ENCODE peak calls at places on chromosomes 4 and X, in ten cellular contexts. One of them, this sample, is unnamed.

GRCh38 chrX:112638691-112639090 is 41.0 kb downstream of the LHFPL1 start:
- DNase-seq in uterus: no peak
- DNase-seq in brain microvascular endothelial cell: no peak
- DNase-seq in HCT116: no peak
- DNase-seq in GM23338: no peak
- DNase-seq in IMR-90: no peak
- DNase-seq in AG04450: no peak
- DNase-seq in A549: no peak
- DNase-seq in MM.1S: no peak
- DNase-seq in ascending aorta: no peak
- DNase-seq in this sample: no peak

GRCh38 chrX:99353412-99353811 is 1056.7 kb downstream of the PCDH19 start:
- DNase-seq in uterus: no peak
- DNase-seq in brain microvascular endothelial cell: no peak
- DNase-seq in HCT116: no peak
- DNase-seq in GM23338: no peak
- DNase-seq in IMR-90: no peak
- DNase-seq in AG04450: no peak
- DNase-seq in A549: no peak
- DNase-seq in MM.1S: no peak
- DNase-seq in ascending aorta: no peak
- DNase-seq in this sample: no peak

GRCh38 chr4:78528327-78528726 is 23.2 kb upstream of the ANXA3 start:
- DNase-seq in uterus: no peak
- DNase-seq in brain microvascular endothelial cell: peak; percentile 40
- DNase-seq in HCT116: no peak
- DNase-seq in GM23338: no peak
- DNase-seq in IMR-90: peak; percentile 73
- DNase-seq in AG04450: no peak
- DNase-seq in A549: no peak
- DNase-seq in MM.1S: no peak
- DNase-seq in ascending aorta: no peak
- DNase-seq in this sample: no peak

GRCh38 chr4:85127653-85128052 is 161.2 kb upstream of the WDFY3 start:
- DNase-seq in uterus: no peak
- DNase-seq in brain microvascular endothelial cell: no peak
- DNase-seq in HCT116: peak; percentile 47
- DNase-seq in GM23338: peak; percentile 81
- DNase-seq in IMR-90: no peak
- DNase-seq in AG04450: no peak
- DNase-seq in A549: peak; percentile 52
- DNase-seq in MM.1S: peak; percentile 33
- DNase-seq in ascending aorta: no peak
- DNase-seq in this sample: peak; percentile 5

GRCh38 chr4:96009720-96010119 is 169.8 kb downstream of the PDHA2 start:
- DNase-seq in uterus: no peak
- DNase-seq in brain microvascular endothelial cell: no peak
- DNase-seq in HCT116: no peak
- DNase-seq in GM23338: peak; percentile 4
- DNase-seq in IMR-90: no peak
- DNase-seq in AG04450: no peak
- DNase-seq in A549: no peak
- DNase-seq in MM.1S: no peak
- DNase-seq in ascending aorta: no peak
- DNase-seq in this sample: no peak

GRCh38 chrX:147476008-147476407 is 435.7 kb upstream of the FMR1 start:
- DNase-seq in uterus: no peak
- DNase-seq in brain microvascular endothelial cell: no peak
- DNase-seq in HCT116: no peak
- DNase-seq in GM23338: peak; percentile 47
- DNase-seq in IMR-90: no peak
- DNase-seq in AG04450: no peak
- DNase-seq in A549: peak; percentile 10
- DNase-seq in MM.1S: peak; percentile 22
- DNase-seq in ascending aorta: no peak
- DNase-seq in this sample: no peak

GRCh38 chr4:20284990-20285389 is 33.3 kb downstream of the SLIT2 start:
- DNase-seq in uterus: no peak
- DNase-seq in brain microvascular endothelial cell: peak; percentile 85
- DNase-seq in HCT116: no peak
- DNase-seq in GM23338: no peak
- DNase-seq in IMR-90: peak; percentile 77
- DNase-seq in AG04450: no peak
- DNase-seq in A549: no peak
- DNase-seq in MM.1S: no peak
- DNase-seq in ascending aorta: no peak
- DNase-seq in this sample: peak; percentile 74

GRCh38 chr4:123986268-123986798 is 589.7 kb downstream of the SPRY1 start:
- DNase-seq in uterus: peak; percentile 59
- DNase-seq in brain microvascular endothelial cell: peak; percentile 93
- DNase-seq in HCT116: no peak
- DNase-seq in GM23338: no peak
- DNase-seq in IMR-90: peak; percentile 92
- DNase-seq in AG04450: peak; percentile 50
- DNase-seq in A549: no peak
- DNase-seq in MM.1S: no peak
- DNase-seq in ascending aorta: no peak
- DNase-seq in this sample: peak; percentile 45

GRCh38 chr4:164946810-164947209 is 30.6 kb downstream of the TRIM61 start:
- DNase-seq in uterus: no peak
- DNase-seq in brain microvascular endothelial cell: no peak
- DNase-seq in HCT116: no peak
- DNase-seq in GM23338: no peak
- DNase-seq in IMR-90: no peak
- DNase-seq in AG04450: no peak
- DNase-seq in A549: no peak
- DNase-seq in MM.1S: no peak
- DNase-seq in ascending aorta: no peak
- DNase-seq in this sample: no peak

GRCh38 chr4:164937576-164938270 is 39.7 kb downstream of the TRIM61 start:
- DNase-seq in uterus: no peak
- DNase-seq in brain microvascular endothelial cell: peak; percentile 22
- DNase-seq in HCT116: no peak
- DNase-seq in GM23338: peak; percentile 60
- DNase-seq in IMR-90: peak; percentile 18
- DNase-seq in AG04450: no peak
- DNase-seq in A549: no peak
- DNase-seq in MM.1S: peak; percentile 79
- DNase-seq in ascending aorta: no peak
- DNase-seq in this sample: no peak

GRCh38 chr4:164948943-164949342 is 28.5 kb downstream of the TRIM61 start:
- DNase-seq in uterus: no peak
- DNase-seq in brain microvascular endothelial cell: no peak
- DNase-seq in HCT116: no peak
- DNase-seq in GM23338: no peak
- DNase-seq in IMR-90: no peak
- DNase-seq in AG04450: no peak
- DNase-seq in A549: no peak
- DNase-seq in MM.1S: no peak
- DNase-seq in ascending aorta: no peak
- DNase-seq in this sample: no peak

GRCh38 chr4:164945146-164945545 is 32.3 kb downstream of the TRIM61 start:
- DNase-seq in uterus: no peak
- DNase-seq in brain microvascular endothelial cell: no peak
- DNase-seq in HCT116: no peak
- DNase-seq in GM23338: no peak
- DNase-seq in IMR-90: no peak
- DNase-seq in AG04450: no peak
- DNase-seq in A549: no peak
- DNase-seq in MM.1S: no peak
- DNase-seq in ascending aorta: no peak
- DNase-seq in this sample: no peak

DNA sequence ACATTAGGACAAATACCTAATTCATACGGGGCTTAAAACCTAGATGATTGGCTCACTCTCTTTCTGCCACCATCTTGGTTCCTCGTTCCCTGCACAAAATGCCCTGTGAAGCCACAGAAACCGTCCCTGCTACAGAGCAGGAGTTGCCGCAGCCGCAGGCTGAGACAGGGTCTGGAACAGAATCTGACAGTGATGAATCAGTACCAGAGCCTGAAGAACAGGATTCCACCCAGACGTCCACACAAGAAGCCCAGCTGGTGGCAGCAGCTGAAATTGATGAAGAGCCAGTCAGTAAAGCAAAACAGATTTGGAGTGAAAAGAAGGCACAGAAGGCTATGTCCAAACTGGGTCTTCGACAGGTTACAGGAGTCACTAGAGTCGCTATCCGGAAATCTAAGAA is 34.3 kb downstream of the TRIM61 start:
- DNase-seq in uterus: no peak
- DNase-seq in brain microvascular endothelial cell: no peak
- DNase-seq in HCT116: no peak
- DNase-seq in GM23338: no peak
- DNase-seq in IMR-90: no peak
- DNase-seq in AG04450: no peak
- DNase-seq in A549: no peak
- DNase-seq in MM.1S: peak; percentile 64
- DNase-seq in ascending aorta: no peak
- DNase-seq in this sample: no peak
- H3K27ac ChIP-seq in uterus: no peak overlapping the region
- H3K27ac ChIP-seq in brain microvascular endothelial cell: no peak overlapping the region
- H3K27ac ChIP-seq in HCT116: no peak overlapping the region
- H3K27ac ChIP-seq in GM23338: no peak overlapping the region
- H3K27ac ChIP-seq in IMR-90: no peak overlapping the region
- H3K27ac ChIP-seq in AG04450: no peak overlapping the region
- H3K27ac ChIP-seq in A549: no peak overlapping the region
- H3K27ac ChIP-seq in MM.1S: peak overlapping the region; percentile 80
- H3K27ac ChIP-seq in ascending aorta: no peak overlapping the region
- H3K27ac ChIP-seq in this sample: no peak overlapping the region

GRCh38 chr4:55087930-55088293 is 37.5 kb downstream of the KDR start:
- DNase-seq in uterus: no peak
- DNase-seq in brain microvascular endothelial cell: no peak
- DNase-seq in HCT116: no peak
- DNase-seq in GM23338: no peak
- DNase-seq in IMR-90: no peak
- DNase-seq in AG04450: no peak
- DNase-seq in A549: no peak
- DNase-seq in MM.1S: no peak
- DNase-seq in ascending aorta: no peak
- DNase-seq in this sample: no peak

GRCh38 chr4:55089922-55090321 is 35.5 kb downstream of the KDR start:
- DNase-seq in uterus: no peak
- DNase-seq in brain microvascular endothelial cell: no peak
- DNase-seq in HCT116: no peak
- DNase-seq in GM23338: no peak
- DNase-seq in IMR-90: no peak
- DNase-seq in AG04450: no peak
- DNase-seq in A549: no peak
- DNase-seq in MM.1S: no peak
- DNase-seq in ascending aorta: no peak
- DNase-seq in this sample: no peak

GRCh38 chr4:55086561-55086960 is 38.8 kb downstream of the KDR start:
- DNase-seq in uterus: no peak
- DNase-seq in brain microvascular endothelial cell: no peak
- DNase-seq in HCT116: no peak
- DNase-seq in GM23338: no peak
- DNase-seq in IMR-90: no peak
- DNase-seq in AG04450: no peak
- DNase-seq in A549: no peak
- DNase-seq in MM.1S: no peak
- DNase-seq in ascending aorta: no peak
- DNase-seq in this sample: no peak

GRCh38 chr4:55083771-55084170 is 41.6 kb downstream of the KDR start:
- DNase-seq in uterus: no peak
- DNase-seq in brain microvascular endothelial cell: no peak
- DNase-seq in HCT116: no peak
- DNase-seq in GM23338: no peak
- DNase-seq in IMR-90: no peak
- DNase-seq in AG04450: no peak
- DNase-seq in A549: no peak
- DNase-seq in MM.1S: no peak
- DNase-seq in ascending aorta: no peak
- DNase-seq in this sample: no peak

DNA sequence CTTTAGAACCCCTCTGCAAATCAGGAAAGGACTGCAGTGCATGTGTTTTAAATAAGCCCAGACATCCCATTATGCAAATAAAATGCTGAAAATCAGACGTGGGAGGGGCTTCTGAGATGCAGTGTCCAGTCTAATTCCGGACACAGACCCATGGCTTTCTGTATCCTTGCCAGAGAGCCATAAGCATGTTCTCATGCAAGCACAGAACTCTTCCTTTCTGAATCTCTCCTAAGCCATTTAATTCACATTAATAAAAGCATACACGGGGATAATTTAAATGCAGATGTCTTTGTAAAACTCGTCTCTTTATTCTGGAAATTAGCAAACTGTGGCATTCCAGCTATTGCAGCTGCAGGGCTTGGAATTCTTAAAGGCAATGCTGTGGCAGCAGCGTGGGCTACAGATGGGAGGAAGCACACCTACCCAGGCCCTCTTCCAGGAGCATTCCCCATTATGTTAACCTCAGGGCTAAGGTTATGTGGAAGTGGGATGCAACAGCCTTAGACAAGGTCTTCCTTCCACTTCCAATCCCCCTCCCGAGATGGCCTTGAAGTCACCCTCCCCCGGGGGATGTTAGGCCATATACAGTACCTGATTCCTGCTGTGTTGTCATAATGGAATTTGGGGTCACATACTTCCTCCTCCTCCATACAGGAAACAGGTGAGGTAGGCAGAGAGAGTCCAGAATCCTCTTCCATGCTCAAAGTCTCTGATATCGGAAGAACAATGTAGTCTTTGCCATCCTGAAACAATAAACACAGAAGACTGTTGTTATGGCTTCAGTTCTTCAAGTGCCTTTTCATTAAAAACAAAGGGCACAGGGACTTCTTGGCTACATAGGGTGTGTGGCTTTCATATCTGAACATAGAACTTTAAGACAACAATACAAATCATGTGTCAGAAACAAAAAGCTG is 38.1 kb downstream of the KDR start:
- DNase-seq in uterus: no peak
- DNase-seq in brain microvascular endothelial cell: no peak
- DNase-seq in HCT116: no peak
- DNase-seq in GM23338: peak; percentile 20
- DNase-seq in IMR-90: no peak
- DNase-seq in AG04450: no peak
- DNase-seq in A549: no peak
- DNase-seq in MM.1S: no peak
- DNase-seq in ascending aorta: no peak
- DNase-seq in this sample: no peak
- H3K27ac ChIP-seq in uterus: peak overlapping the region; percentile 35
- H3K27ac ChIP-seq in brain microvascular endothelial cell: no peak overlapping the region
- H3K27ac ChIP-seq in HCT116: no peak overlapping the region
- H3K27ac ChIP-seq in GM23338: peak overlapping the region; percentile 27
- H3K27ac ChIP-seq in IMR-90: no peak overlapping the region
- H3K27ac ChIP-seq in AG04450: no peak overlapping the region
- H3K27ac ChIP-seq in A549: no peak overlapping the region
- H3K27ac ChIP-seq in MM.1S: no peak overlapping the region
- H3K27ac ChIP-seq in ascending aorta: no peak overlapping the region
- H3K27ac ChIP-seq in this sample: no peak overlapping the region

GRCh38 chr4:186013404-186014186 is 55.4 kb upstream of the TLR3 start:
- DNase-seq in uterus: no peak
- DNase-seq in brain microvascular endothelial cell: no peak
- DNase-seq in HCT116: no peak
- DNase-seq in GM23338: peak; percentile 73
- DNase-seq in IMR-90: no peak
- DNase-seq in AG04450: no peak
- DNase-seq in A549: no peak
- DNase-seq in MM.1S: no peak
- DNase-seq in ascending aorta: no peak
- DNase-seq in this sample: no peak
- H3K27ac ChIP-seq in uterus: no peak overlapping the region
- H3K27ac ChIP-seq in brain microvascular endothelial cell: no peak overlapping the region
- H3K27ac ChIP-seq in HCT116: no peak overlapping the region
- H3K27ac ChIP-seq in GM23338: peak overlapping the region; percentile 80
- H3K27ac ChIP-seq in IMR-90: no peak overlapping the region
- H3K27ac ChIP-seq in AG04450: no peak overlapping the region
- H3K27ac ChIP-seq in A549: no peak overlapping the region
- H3K27ac ChIP-seq in MM.1S: no peak overlapping the region
- H3K27ac ChIP-seq in ascending aorta: no peak overlapping the region
- H3K27ac ChIP-seq in this sample: no peak overlapping the region

DNA sequence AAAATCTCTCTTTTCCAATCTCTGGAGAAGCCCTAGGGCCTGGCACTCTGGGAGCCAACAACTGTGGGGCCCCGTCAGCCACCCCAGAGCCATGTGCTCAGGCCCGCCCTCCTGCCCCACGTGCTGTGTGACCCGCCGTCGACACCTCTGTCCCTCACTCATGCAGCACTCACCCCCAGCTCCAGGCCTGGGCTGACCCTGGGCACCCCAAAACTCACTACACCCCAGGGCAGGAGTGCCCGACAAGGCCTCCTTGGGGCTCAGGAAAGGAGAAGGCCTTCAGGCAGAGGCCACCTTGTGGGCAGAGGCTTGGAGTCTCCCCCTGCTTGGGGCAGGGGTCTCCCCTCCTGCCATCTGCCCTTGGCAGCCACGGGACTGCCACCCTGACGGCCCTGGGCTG is 5.7 kb downstream of the MYL5 start:
- DNase-seq in uterus: no peak
- DNase-seq in brain microvascular endothelial cell: no peak
- DNase-seq in HCT116: no peak
- DNase-seq in GM23338: no peak
- DNase-seq in IMR-90: no peak
- DNase-seq in AG04450: no peak
- DNase-seq in A549: no peak
- DNase-seq in MM.1S: no peak
- DNase-seq in ascending aorta: no peak
- DNase-seq in this sample: no peak
- H3K27ac ChIP-seq in uterus: no peak overlapping the region
- H3K27ac ChIP-seq in brain microvascular endothelial cell: no peak overlapping the region
- H3K27ac ChIP-seq in HCT116: peak overlapping the region; percentile 23
- H3K27ac ChIP-seq in GM23338: no peak overlapping the region
- H3K27ac ChIP-seq in IMR-90: no peak overlapping the region
- H3K27ac ChIP-seq in AG04450: no peak overlapping the region
- H3K27ac ChIP-seq in A549: no peak overlapping the region
- H3K27ac ChIP-seq in MM.1S: no peak overlapping the region
- H3K27ac ChIP-seq in ascending aorta: no peak overlapping the region
- H3K27ac ChIP-seq in this sample: no peak overlapping the region

This sample was measured in epithelial cell of prostate.